ENCODE peak calls at places on chromosome 20, in eight cellular contexts. G, D, O, B, P, E, M and R are unnamed samples.

GRCh38 chr20:46013826-46014516 is 5.3 kb downstream of the MMP9 start:
- DNase-seq in M (peak; percentile 3), B (peak; percentile 69), G (peak; percentile 83), O (peak; percentile 56), E (peak; percentile 47), P (peak; percentile 64), D (peak; percentile 61), R (peak; percentile 85)

GRCh38 chr20:16104783-16105182 is 468.5 kb downstream of the KIF16B start:
- DNase-seq in B (no peak), O (no peak), P (no peak), G (no peak), E (no peak), M (no peak), D (no peak), R (no peak)

GRCh38 chr20:24421071-24421470 is 48.4 kb upstream of the SYNDIG1 start:
- DNase-seq in M (no peak), O (no peak), D (no peak), P (no peak), G (no peak), E (no peak), B (no peak), R (no peak)

GRCh38 chr20:31708839-31709534 is 13.7 kb downstream of the BCL2L1 start:
- DNase-seq in M (no peak), G (no peak), B (no peak), O (no peak), E (no peak), P (no peak), D (no peak), R (no peak)

GRCh38 chr20:16206817-16207216 is 366.4 kb downstream of the KIF16B start:
- DNase-seq in D (no peak), M (no peak), P (no peak), E (no peak), G (no peak), O (no peak), B (no peak), R (peak; percentile 11)

GRCh38 chr20:60306516-60306915 is 348.3 kb downstream of the CDH26 start:
- DNase-seq in E (no peak), P (no peak), G (no peak), O (no peak), D (no peak), B (no peak), M (no peak), R (peak; percentile 25)

GRCh38 chr20:54981181-54981580 is 505.8 kb downstream of the DOK5 start:
- DNase-seq in O (no peak), D (no peak), B (no peak), E (no peak), G (no peak), P (no peak), M (no peak), R (no peak)

GRCh38 chr20:63475209-63475608 is 2.8 kb upstream of the KCNQ2 start:
- DNase-seq in D (no peak), E (no peak), P (no peak), O (no peak), B (peak; percentile 27), G (peak; percentile 62), M (peak; percentile 10), R (peak; percentile 78)

GRCh38 chr20:47278907-47279348 is 77.6 kb downstream of the ZMYND8 start:
- DNase-seq in O (no peak), P (no peak), E (no peak), G (no peak), M (no peak), B (peak; percentile 43), D (no peak), R (peak; percentile 35)

GRCh38 chr20:53943522-53944291 is 126.7 kb downstream of the BCAS1 start:
- DNase-seq in B (peak; percentile 72), O (no peak), M (peak; percentile 8), D (no peak), E (no peak), P (no peak), G (peak; percentile 60), R (peak; percentile 50)

GRCh38 chr20:18360601-18361000 is 72.3 kb downstream of the ZNF133 start:
- DNase-seq in E (no peak), M (no peak), D (no peak), O (no peak), B (peak; percentile 3), G (peak; percentile 8), P (no peak), R (no peak)

GRCh38 chr20:7137395-7138151 is 370.1 kb downstream of the BMP2 start:
- DNase-seq in B (no peak), O (no peak), D (no peak), P (no peak), E (no peak), M (no peak), G (no peak), R (no peak)

GRCh38 chr20:51412991-51413471 is 129.5 kb downstream of the NFATC2 start:
- DNase-seq in D (no peak), O (no peak), G (no peak), E (peak; percentile 59), B (peak; percentile 19), M (no peak), P (peak; percentile 59), R (no peak)

GRCh38 chr20:24633026-24633425 is 163.6 kb downstream of the SYNDIG1 start:
- DNase-seq in D (no peak), O (no peak), G (peak; percentile 11), E (no peak), M (no peak), B (no peak), P (no peak), R (no peak)

GRCh38 chr20:49633643-49634042 is 65.7 kb upstream of the PTGIS start:
- DNase-seq in D (no peak), M (no peak), G (no peak), O (no peak), P (no peak), E (no peak), B (no peak), R (no peak)

GRCh38 chr20:59645316-59645715 is 41.0 kb downstream of the PHACTR3 start:
- DNase-seq in B (no peak), D (no peak), E (no peak), P (no peak), G (no peak), O (no peak), M (no peak), R (no peak)

GRCh38 chr20:14481863-14482262 is 144.5 kb upstream of the FLRT3 start:
- DNase-seq in B (peak; percentile 70), O (no peak), D (no peak), M (peak; percentile 27), G (peak; percentile 68), P (no peak), E (no peak), R (no peak)

GRCh38 chr20:43438578-43439316 is 18.9 kb upstream of the SRSF6 start:
- DNase-seq in M (no peak), P (no peak), G (no peak), D (no peak), B (no peak), O (no peak), E (no peak), R (no peak)

GRCh38 chr20:1215386-1216170 is 10.3 kb upstream of the RAD21L1 start:
- DNase-seq in P (no peak), E (no peak), M (no peak), O (no peak), G (no peak), B (peak; percentile 13), D (no peak), R (no peak)

GRCh38 chr20:12047838-12048432 is 130.2 kb downstream of the BTBD3 start:
- DNase-seq in P (no peak), M (peak; percentile 2), D (no peak), G (no peak), B (peak; percentile 73), E (no peak), O (no peak), R (no peak)

GRCh38 chr20:47773381-47773786 is 11.9 kb downstream of the SULF2 start:
- DNase-seq in G (no peak), E (peak; percentile 77), D (no peak), B (no peak), M (no peak), O (no peak), P (peak; percentile 68), R (peak; percentile 45)

GRCh38 chr20:1299522-1299921 is 29.4 kb downstream of the SDCBP2 start:
- DNase-seq in D (no peak), O (no peak), B (peak; percentile 37), E (no peak), G (peak; percentile 38), P (no peak), M (no peak), R (peak; percentile 64)

GRCh38 chr20:63447345-63447744 is 25.1 kb downstream of the KCNQ2 start:
- DNase-seq in G (no peak), O (no peak), E (no peak), B (no peak), M (no peak), P (no peak), D (no peak), R (no peak)

GRCh38 chr20:17822039-17822438 is 122.3 kb downstream of the BANF2 start:
- DNase-seq in O (no peak), M (no peak), G (no peak), D (no peak), B (no peak), E (no peak), P (no peak), R (peak; percentile 59)

GRCh38 chr20:46401478-46401860 is 4.9 kb downstream of the ELMO2 start:
- DNase-seq in D (no peak), G (no peak), B (no peak), O (no peak), P (no peak), M (no peak), E (no peak), R (no peak)

GRCh38 chr20:54681869-54682268 is 206.5 kb downstream of the DOK5 start:
- DNase-seq in E (no peak), G (no peak), D (no peak), O (no peak), P (no peak), M (no peak), B (no peak), R (no peak)